ENCODE peak calls at places on chromosomes 2 and 18, in six cellular contexts. One of them, this sample, is unnamed.

GRCh38 chr2:88885679-88886402 is 194.4 kb downstream of the RPIA start:
- DNase-seq in B cell: no peak
- DNase-seq in colonic mucosa: no peak
- DNase-seq in tibial artery: no peak
- DNase-seq in bronchial epithelial cell: no peak
- DNase-seq in foreskin fibroblast: no peak
- DNase-seq in this sample: no peak

GRCh38 chr2:26613241-26614204 is 27.6 kb downstream of the CIB4 start:
- DNase-seq in colonic mucosa: peak; percentile 36
- DNase-seq in tibial artery: no peak
- DNase-seq in foreskin fibroblast: no peak
- DNase-seq in bronchial epithelial cell: no peak
- DNase-seq in B cell: no peak
- DNase-seq in this sample: no peak

GRCh38 chr18:49207373-49207772 is 253.1 kb downstream of the DYM start:
- DNase-seq in B cell: no peak
- DNase-seq in tibial artery: no peak
- DNase-seq in colonic mucosa: no peak
- DNase-seq in foreskin fibroblast: no peak
- DNase-seq in bronchial epithelial cell: peak; percentile 95
- DNase-seq in this sample: no peak

GRCh38 chr18:23718243-23718720 is 29.0 kb downstream of the LAMA3 start:
- DNase-seq in foreskin fibroblast: peak; percentile 67
- DNase-seq in colonic mucosa: no peak
- DNase-seq in tibial artery: no peak
- DNase-seq in bronchial epithelial cell: peak; percentile 67
- DNase-seq in B cell: no peak
- DNase-seq in this sample: no peak

GRCh38 chr18:58848685-58849084 is 16.0 kb upstream of the ZNF532 start:
- DNase-seq in foreskin fibroblast: no peak
- DNase-seq in tibial artery: no peak
- DNase-seq in bronchial epithelial cell: peak; percentile 91
- DNase-seq in B cell: no peak
- DNase-seq in colonic mucosa: no peak
- DNase-seq in this sample: no peak

GRCh38 chr2:73111300-73112025 is 1.3 kb downstream of the RAB11FIP5 start:
- DNase-seq in bronchial epithelial cell: peak; percentile 60
- DNase-seq in foreskin fibroblast: peak; percentile 29
- DNase-seq in B cell: no peak
- DNase-seq in colonic mucosa: peak; percentile 74
- DNase-seq in tibial artery: peak; percentile 39
- DNase-seq in this sample: peak; percentile 32

GRCh38 chr2:120886967-120887672 is 151.5 kb downstream of the GLI2 start:
- DNase-seq in colonic mucosa: no peak
- DNase-seq in tibial artery: no peak
- DNase-seq in foreskin fibroblast: no peak
- DNase-seq in bronchial epithelial cell: peak; percentile 35
- DNase-seq in B cell: no peak
- DNase-seq in this sample: no peak

GRCh38 chr2:173191601-173192000 is 116.0 kb downstream of the MAP3K20 start:
- DNase-seq in foreskin fibroblast: no peak
- DNase-seq in bronchial epithelial cell: peak; percentile 58
- DNase-seq in colonic mucosa: no peak
- DNase-seq in B cell: no peak
- DNase-seq in tibial artery: no peak
- DNase-seq in this sample: no peak

GRCh38 chr2:39260087-39260486 is 16.3 kb upstream of the CDKL4 start:
- DNase-seq in tibial artery: no peak
- DNase-seq in bronchial epithelial cell: no peak
- DNase-seq in B cell: no peak
- DNase-seq in foreskin fibroblast: no peak
- DNase-seq in colonic mucosa: no peak
- DNase-seq in this sample: no peak

GRCh38 chr18:42614619-42615293 is 500.7 kb downstream of the RIT2 start:
- DNase-seq in tibial artery: no peak
- DNase-seq in B cell: no peak
- DNase-seq in foreskin fibroblast: no peak
- DNase-seq in bronchial epithelial cell: no peak
- DNase-seq in colonic mucosa: no peak
- DNase-seq in this sample: no peak

GRCh38 chr18:5237083-5237722 is 40.1 kb upstream of the AKAIN1 start:
- DNase-seq in colonic mucosa: no peak
- DNase-seq in foreskin fibroblast: no peak
- DNase-seq in B cell: no peak
- DNase-seq in tibial artery: no peak
- DNase-seq in bronchial epithelial cell: no peak
- DNase-seq in this sample: peak; percentile 43

GRCh38 chr18:3667255-3668137 is 217.5 kb downstream of the TGIF1 start:
- DNase-seq in B cell: no peak
- DNase-seq in tibial artery: no peak
- DNase-seq in foreskin fibroblast: no peak
- DNase-seq in bronchial epithelial cell: no peak
- DNase-seq in colonic mucosa: no peak
- DNase-seq in this sample: no peak

GRCh38 chr2:236632295-236633218 is 62.9 kb downstream of the ACKR3 start:
- DNase-seq in B cell: no peak
- DNase-seq in tibial artery: peak; percentile 15
- DNase-seq in bronchial epithelial cell: no peak
- DNase-seq in colonic mucosa: no peak
- DNase-seq in foreskin fibroblast: no peak
- DNase-seq in this sample: no peak

GRCh38 chr2:3130444-3130843 is 247.2 kb downstream of the EIPR1 start:
- DNase-seq in bronchial epithelial cell: no peak
- DNase-seq in B cell: no peak
- DNase-seq in tibial artery: no peak
- DNase-seq in foreskin fibroblast: no peak
- DNase-seq in colonic mucosa: no peak
- DNase-seq in this sample: peak; percentile 15

GRCh38 chr18:906416-907170 is 1.9 kb downstream of the ADCYAP1 start:
- DNase-seq in colonic mucosa: no peak
- DNase-seq in foreskin fibroblast: no peak
- DNase-seq in B cell: no peak
- DNase-seq in bronchial epithelial cell: no peak
- DNase-seq in tibial artery: no peak
- DNase-seq in this sample: no peak

GRCh38 chr2:38590053-38590452 is 12.7 kb downstream of the HNRNPLL start:
- DNase-seq in foreskin fibroblast: no peak
- DNase-seq in bronchial epithelial cell: no peak
- DNase-seq in B cell: no peak
- DNase-seq in tibial artery: no peak
- DNase-seq in colonic mucosa: no peak
- DNase-seq in this sample: no peak

GRCh38 chr18:54215069-54215468 is 9.4 kb downstream of the MBD2 start:
- DNase-seq in bronchial epithelial cell: no peak
- DNase-seq in foreskin fibroblast: no peak
- DNase-seq in B cell: no peak
- DNase-seq in tibial artery: no peak
- DNase-seq in colonic mucosa: no peak
- DNase-seq in this sample: no peak

GRCh38 chr2:99397251-99397920 is 60.2 kb downstream of the EIF5B start:
- DNase-seq in bronchial epithelial cell: no peak
- DNase-seq in B cell: no peak
- DNase-seq in colonic mucosa: no peak
- DNase-seq in foreskin fibroblast: no peak
- DNase-seq in tibial artery: no peak
- DNase-seq in this sample: no peak

GRCh38 chr2:114754907-114755563 is 312.6 kb downstream of the DPP10 start:
- DNase-seq in bronchial epithelial cell: peak; percentile 82
- DNase-seq in B cell: no peak
- DNase-seq in colonic mucosa: no peak
- DNase-seq in tibial artery: no peak
- DNase-seq in foreskin fibroblast: no peak
- DNase-seq in this sample: no peak

GRCh38 chr2:46315103-46315890 is 18.1 kb downstream of the EPAS1 start:
- DNase-seq in foreskin fibroblast: peak; percentile 95
- DNase-seq in B cell: no peak
- DNase-seq in colonic mucosa: peak; percentile 87
- DNase-seq in bronchial epithelial cell: peak; percentile 96
- DNase-seq in tibial artery: peak; percentile 94
- DNase-seq in this sample: peak; percentile 57

GRCh38 chr2:290090-290722 is 2.3 kb upstream of the ALKAL2 start:
- DNase-seq in foreskin fibroblast: peak; percentile 59
- DNase-seq in colonic mucosa: peak; percentile 75
- DNase-seq in B cell: peak; percentile 51
- DNase-seq in tibial artery: peak; percentile 72
- DNase-seq in bronchial epithelial cell: peak; percentile 57
- DNase-seq in this sample: no peak

GRCh38 chr18:78305789-78306188 is 673.8 kb upstream of the SALL3 start:
- DNase-seq in foreskin fibroblast: no peak
- DNase-seq in bronchial epithelial cell: peak; percentile 2
- DNase-seq in tibial artery: no peak
- DNase-seq in B cell: no peak
- DNase-seq in colonic mucosa: no peak
- DNase-seq in this sample: no peak

GRCh38 chr2:3278521-3279218 is 98.9 kb downstream of the EIPR1 start:
- DNase-seq in B cell: no peak
- DNase-seq in tibial artery: peak; percentile 5
- DNase-seq in bronchial epithelial cell: no peak
- DNase-seq in colonic mucosa: no peak
- DNase-seq in foreskin fibroblast: no peak
- DNase-seq in this sample: no peak

GRCh38 chr2:132977812-132978529 is 308.0 kb upstream of the LYPD1 start:
- DNase-seq in foreskin fibroblast: peak; percentile 4
- DNase-seq in colonic mucosa: no peak
- DNase-seq in bronchial epithelial cell: peak; percentile 38
- DNase-seq in tibial artery: no peak
- DNase-seq in B cell: no peak
- DNase-seq in this sample: no peak

GRCh38 chr2:226601881-226602280 is 197.7 kb downstream of the IRS1 start:
- DNase-seq in colonic mucosa: no peak
- DNase-seq in tibial artery: no peak
- DNase-seq in foreskin fibroblast: peak; percentile 26
- DNase-seq in B cell: no peak
- DNase-seq in bronchial epithelial cell: no peak
- DNase-seq in this sample: no peak

GRCh38 chr2:210288376-210288775 is 26.6 kb downstream of the MYL1 start:
- DNase-seq in tibial artery: no peak
- DNase-seq in colonic mucosa: no peak
- DNase-seq in B cell: no peak
- DNase-seq in foreskin fibroblast: no peak
- DNase-seq in bronchial epithelial cell: no peak
- DNase-seq in this sample: no peak

GRCh38 chr2:98894331-98895000 is 41.6 kb downstream of the CRACDL start:
- DNase-seq in B cell: no peak
- DNase-seq in foreskin fibroblast: no peak
- DNase-seq in bronchial epithelial cell: no peak
- DNase-seq in tibial artery: no peak
- DNase-seq in colonic mucosa: no peak
- DNase-seq in this sample: peak; percentile 13

GRCh38 chr18:26642461-26643348 is 94.4 kb upstream of the KCTD1 start:
- DNase-seq in bronchial epithelial cell: no peak
- DNase-seq in B cell: no peak
- DNase-seq in foreskin fibroblast: no peak
- DNase-seq in colonic mucosa: no peak
- DNase-seq in tibial artery: no peak
- DNase-seq in this sample: no peak

GRCh38 chr18:59699750-59700534 is 2.7 kb upstream of the CCBE1 start:
- DNase-seq in colonic mucosa: no peak
- DNase-seq in bronchial epithelial cell: peak; percentile 74
- DNase-seq in tibial artery: no peak
- DNase-seq in foreskin fibroblast: no peak
- DNase-seq in B cell: no peak
- DNase-seq in this sample: no peak

GRCh38 chr2:188600536-188601210 is 309.0 kb downstream of the GULP1 start:
- DNase-seq in colonic mucosa: no peak
- DNase-seq in tibial artery: no peak
- DNase-seq in bronchial epithelial cell: no peak
- DNase-seq in foreskin fibroblast: peak; percentile 46
- DNase-seq in B cell: no peak
- DNase-seq in this sample: no peak

GRCh38 chr2:223944166-223944703 is 900 bp downstream of the WDFY1 start:
- DNase-seq in bronchial epithelial cell: no peak
- DNase-seq in B cell: peak; percentile 57
- DNase-seq in colonic mucosa: peak; percentile 60
- DNase-seq in foreskin fibroblast: no peak
- DNase-seq in tibial artery: peak; percentile 32
- DNase-seq in this sample: peak; percentile 50

GRCh38 chr2:101464841-101465240 is 10.1 kb downstream of the RFX8 start:
- DNase-seq in colonic mucosa: no peak
- DNase-seq in tibial artery: no peak
- DNase-seq in B cell: no peak
- DNase-seq in bronchial epithelial cell: peak; percentile 31
- DNase-seq in foreskin fibroblast: peak; percentile 29
- DNase-seq in this sample: no peak

GRCh38 chr2:37125404-37125803 is 31.4 kb downstream of the EIF2AK2 start:
- DNase-seq in B cell: no peak
- DNase-seq in tibial artery: no peak
- DNase-seq in bronchial epithelial cell: no peak
- DNase-seq in foreskin fibroblast: no peak
- DNase-seq in colonic mucosa: no peak
- DNase-seq in this sample: no peak
- TF ChIP-seq CTCF in B cell: no peak
- TF ChIP-seq CTCF in tibial artery: no peak
- TF ChIP-seq CTCF in bronchial epithelial cell: no peak
- TF ChIP-seq CTCF in foreskin fibroblast: no peak
- TF ChIP-seq CTCF in colonic mucosa: no peak
- TF ChIP-seq CTCF in this sample: no peak

DNA sequence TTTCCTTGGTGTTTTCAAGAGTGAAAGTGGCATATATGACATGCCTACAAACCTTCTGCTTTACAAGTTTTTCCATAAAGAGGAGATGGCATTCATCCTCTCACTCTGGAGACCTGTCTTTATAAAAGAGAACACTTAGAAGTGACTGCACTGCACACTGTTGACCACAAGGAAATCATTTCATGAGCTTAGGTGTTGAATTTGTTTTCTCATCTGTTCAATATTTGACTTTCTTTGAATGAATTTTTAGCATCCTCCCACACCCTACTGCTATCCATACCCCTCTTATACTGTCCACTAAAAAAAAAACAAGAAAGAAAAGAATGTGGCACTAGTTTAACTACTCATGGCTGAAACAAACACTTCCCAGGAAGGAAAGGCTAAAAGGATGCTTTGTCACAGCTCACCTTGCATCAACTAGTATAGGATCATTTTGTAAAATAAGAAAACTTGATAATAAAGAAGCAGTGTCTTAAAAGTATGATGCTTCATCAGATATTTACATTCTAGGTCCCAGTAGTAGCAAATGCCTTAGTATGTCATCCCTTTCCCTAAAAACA is 83.0 kb downstream of the ACVR1 start:
- DNase-seq in foreskin fibroblast: no peak
- DNase-seq in B cell: no peak
- DNase-seq in bronchial epithelial cell: no peak
- DNase-seq in colonic mucosa: no peak
- DNase-seq in tibial artery: no peak
- DNase-seq in this sample: no peak
- TF ChIP-seq CTCF in foreskin fibroblast: peak; percentile 13
- TF ChIP-seq CTCF in B cell: no peak
- TF ChIP-seq CTCF in bronchial epithelial cell: peak; percentile 9
- TF ChIP-seq CTCF in colonic mucosa: peak; percentile 13
- TF ChIP-seq CTCF in tibial artery: peak; percentile 22
- TF ChIP-seq CTCF in this sample: no peak

GRCh38 chr2:177692828-177693269 is 300.3 kb downstream of the AGPS start:
- DNase-seq in colonic mucosa: no peak
- DNase-seq in foreskin fibroblast: no peak
- DNase-seq in bronchial epithelial cell: peak; percentile 77
- DNase-seq in tibial artery: no peak
- DNase-seq in B cell: no peak
- DNase-seq in this sample: no peak
- TF ChIP-seq CTCF in colonic mucosa: no peak
- TF ChIP-seq CTCF in foreskin fibroblast: no peak
- TF ChIP-seq CTCF in bronchial epithelial cell: peak; percentile 46
- TF ChIP-seq CTCF in tibial artery: no peak
- TF ChIP-seq CTCF in B cell: no peak
- TF ChIP-seq CTCF in this sample: no peak

GRCh38 chr2:105736145-105736544 is 8.6 kb upstream of the NCK2 start:
- DNase-seq in tibial artery: no peak
- DNase-seq in foreskin fibroblast: no peak
- DNase-seq in B cell: no peak
- DNase-seq in bronchial epithelial cell: no peak
- DNase-seq in colonic mucosa: no peak
- DNase-seq in this sample: no peak
- TF ChIP-seq CTCF in tibial artery: no peak
- TF ChIP-seq CTCF in foreskin fibroblast: no peak
- TF ChIP-seq CTCF in B cell: no peak
- TF ChIP-seq CTCF in bronchial epithelial cell: no peak
- TF ChIP-seq CTCF in colonic mucosa: no peak
- TF ChIP-seq CTCF in this sample: no peak